ENCODE peak calls at places on chromosomes 11 and 22, in four cellular contexts. I is stomach, E is K562, T is prostate gland. R is an unnamed sample.

GRCh38 chr22:46929689-46930225 is 167.3 kb downstream of the TBC1D22A start:
- DNase-seq in I (no peak), E (no peak), T (no peak), R (no peak)

GRCh38 chr22:49210606-49211005 is 617.1 kb downstream of the BRD1 start:
- DNase-seq in I (no peak), E (no peak), T (no peak), R (peak; percentile 32)

GRCh38 chr11:61472282-61472681 is 36.3 kb upstream of the LRRC10B start:
- DNase-seq in I (no peak), E (no peak), T (no peak), R (no peak)

GRCh38 chr11:11155962-11156815 is 196.9 kb downstream of the CSNK2A3 start:
- DNase-seq in I (no peak), E (peak; percentile 39), T (no peak), R (no peak)

GRCh38 chr11:78138694-78139421 is 568 bp downstream of the ALG8 start:
- DNase-seq in I (peak; percentile 41), E (peak; percentile 73), T (no peak), R (no peak)

GRCh38 chr11:24886880-24887619 is 390.2 kb downstream of the LUZP2 start:
- DNase-seq in I (no peak), E (no peak), T (no peak), R (no peak)

GRCh38 chr11:107545101-107545514 is 20.4 kb downstream of the ALKBH8 start:
- DNase-seq in I (no peak), E (no peak), T (no peak), R (no peak)

GRCh38 chr22:49404576-49405199 is 423.0 kb downstream of the BRD1 start:
- DNase-seq in I (peak; percentile 23), E (no peak), T (no peak), R (peak; percentile 64)

GRCh38 chr11:90639687-90640086 is 416.8 kb upstream of the CHORDC1 start:
- DNase-seq in I (no peak), E (no peak), T (no peak), R (no peak)

GRCh38 chr11:103396237-103396636 is 287.0 kb downstream of the DYNC2H1 start:
- DNase-seq in I (no peak), E (no peak), T (no peak), R (no peak)

GRCh38 chr22:32024791-32025190 is 18.3 kb upstream of the SLC5A1 start:
- DNase-seq in I (no peak), E (no peak), T (no peak), R (no peak)

GRCh38 chr11:117059611-117060010 is 38.6 kb downstream of the SIK3 start:
- DNase-seq in I (no peak), E (no peak), T (no peak), R (no peak)

GRCh38 chr11:117057317-117057716 is 40.9 kb downstream of the SIK3 start:
- DNase-seq in I (no peak), E (no peak), T (no peak), R (no peak)

GRCh38 chr11:117057727-117058126 is 40.5 kb downstream of the SIK3 start:
- DNase-seq in I (no peak), E (no peak), T (no peak), R (no peak)

GRCh38 chr11:117061256-117061655 is 37.0 kb downstream of the SIK3 start:
- DNase-seq in I (no peak), E (no peak), T (no peak), R (no peak)

DNA sequence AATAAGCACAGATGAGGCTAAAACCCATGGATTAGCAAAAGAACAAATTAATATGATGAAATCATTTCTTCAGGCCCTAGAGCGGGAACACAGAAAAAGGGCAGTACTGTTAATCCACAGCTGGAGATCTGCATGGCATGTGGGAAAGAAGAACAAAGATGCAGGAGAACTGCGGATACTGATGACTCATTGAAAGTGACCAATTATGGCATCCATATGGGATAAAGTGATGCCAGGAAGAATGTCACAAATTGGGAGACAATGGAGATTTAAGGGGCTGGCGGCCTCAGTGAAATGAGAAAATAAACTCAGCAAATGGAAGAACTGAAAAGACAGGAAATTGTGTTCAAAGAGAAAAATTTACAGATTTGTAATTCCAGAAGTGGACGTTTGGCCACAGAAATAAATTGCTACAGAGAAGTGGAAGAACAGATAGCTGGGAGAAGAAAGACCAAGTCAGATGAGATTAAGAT is 39.4 kb downstream of the SIK3 start:
- DNase-seq in I (no peak), E (no peak), T (no peak), R (no peak)
- TF ChIP-seq POLR2AphosphoS5 in I (peak; percentile 47), E (no peak), T (no peak), R (no peak)

GRCh38 chr22:50505276-50505775 is 2.2 kb downstream of the LMF2 start:
- DNase-seq in I (no peak), E (no peak), T (no peak), R (peak; percentile 79)
- TF ChIP-seq POLR2A in I (no peak), E (no peak), T (no peak), R (no peak)

GRCh38 chr22:26983311-26983710 is 325.9 kb downstream of the MIAT start:
- DNase-seq in I (no peak), E (no peak), T (no peak), R (no peak)

GRCh38 chr22:26981520-26981919 is 324.1 kb downstream of the MIAT start:
- DNase-seq in I (no peak), E (no peak), T (no peak), R (no peak)

GRCh38 chr22:26979294-26979693 is 321.9 kb downstream of the MIAT start:
- DNase-seq in I (no peak), E (no peak), T (no peak), R (no peak)

GRCh38 chr22:26977741-26978140 is 320.4 kb downstream of the MIAT start:
- DNase-seq in I (no peak), E (no peak), T (no peak), R (no peak)

GRCh38 chr22:26981111-26981510 is 323.7 kb downstream of the MIAT start:
- DNase-seq in I (no peak), E (no peak), T (no peak), R (no peak)
- TF ChIP-seq POLR2AphosphoS5 in I (no peak), E (no peak), T (no peak), R (no peak)

GRCh38 chr11:111347002-111347722 is 31.9 kb downstream of the POU2AF1 start:
- DNase-seq in I (no peak), E (no peak), T (no peak), R (no peak)
- TF ChIP-seq POLR2A in I (no peak), E (no peak), T (no peak), R (no peak)

R was measured in spleen.